ENCODE peak calls at places on chromosomes 4 and X, in nine cellular contexts. One of them, this sample, is unnamed.

GRCh38 chr4:72569719-72570235 is 756 bp upstream of the ADAMTS3 start:
- DNase-seq in fibroblast of mammary gland: no peak
- DNase-seq in kidney: peak
- DNase-seq in adrenal gland: no peak
- DNase-seq in CD4-positive, CD25-positive, alpha-beta regulatory T cell: no peak
- DNase-seq in fibroblast of the aortic adventitia: no peak
- DNase-seq in MG63: peak
- DNase-seq in breast epithelium: no peak
- DNase-seq in mucosa of descending colon: no peak
- DNase-seq in this sample: no peak

GRCh38 chr4:147136308-147136707 is 190.6 kb upstream of the TTC29 start:
- DNase-seq in fibroblast of mammary gland: peak
- DNase-seq in breast epithelium: no peak
- DNase-seq in mucosa of descending colon: no peak
- DNase-seq in adrenal gland: no peak
- DNase-seq in MG63: no peak
- DNase-seq in fibroblast of the aortic adventitia: peak
- DNase-seq in kidney: peak
- DNase-seq in CD4-positive, CD25-positive, alpha-beta regulatory T cell: no peak
- DNase-seq in this sample: no peak

GRCh38 chr4:107774681-107775080 is 50.1 kb upstream of the SGMS2 start:
- DNase-seq in fibroblast of the aortic adventitia: peak
- DNase-seq in kidney: no peak
- DNase-seq in MG63: no peak
- DNase-seq in CD4-positive, CD25-positive, alpha-beta regulatory T cell: no peak
- DNase-seq in mucosa of descending colon: no peak
- DNase-seq in fibroblast of mammary gland: peak
- DNase-seq in breast epithelium: no peak
- DNase-seq in adrenal gland: no peak
- DNase-seq in this sample: no peak

GRCh38 chrX:48468693-48469691 is 1.1 kb downstream of the SLC38A5 start:
- DNase-seq in breast epithelium: no peak
- DNase-seq in MG63: no peak
- DNase-seq in adrenal gland: no peak
- DNase-seq in mucosa of descending colon: no peak
- DNase-seq in kidney: peak
- DNase-seq in CD4-positive, CD25-positive, alpha-beta regulatory T cell: peak
- DNase-seq in fibroblast of the aortic adventitia: no peak
- DNase-seq in fibroblast of mammary gland: no peak
- DNase-seq in this sample: no peak

GRCh38 chrX:143757375-143757774 is 36.8 kb upstream of the SPANXN2 start:
- DNase-seq in fibroblast of mammary gland: no peak
- DNase-seq in kidney: peak
- DNase-seq in breast epithelium: no peak
- DNase-seq in fibroblast of the aortic adventitia: no peak
- DNase-seq in adrenal gland: no peak
- DNase-seq in MG63: no peak
- DNase-seq in mucosa of descending colon: no peak
- DNase-seq in CD4-positive, CD25-positive, alpha-beta regulatory T cell: no peak
- DNase-seq in this sample: no peak

GRCh38 chrX:138886769-138887168 is 175.3 kb upstream of the FGF13 start:
- DNase-seq in adrenal gland: no peak
- DNase-seq in fibroblast of the aortic adventitia: peak
- DNase-seq in MG63: peak
- DNase-seq in kidney: no peak
- DNase-seq in CD4-positive, CD25-positive, alpha-beta regulatory T cell: no peak
- DNase-seq in breast epithelium: peak
- DNase-seq in fibroblast of mammary gland: peak
- DNase-seq in mucosa of descending colon: no peak
- DNase-seq in this sample: peak

GRCh38 chrX:69372435-69372834 is 131.7 kb upstream of the NALF2 start:
- DNase-seq in breast epithelium: no peak
- DNase-seq in fibroblast of mammary gland: no peak
- DNase-seq in mucosa of descending colon: no peak
- DNase-seq in adrenal gland: no peak
- DNase-seq in fibroblast of the aortic adventitia: no peak
- DNase-seq in MG63: no peak
- DNase-seq in kidney: no peak
- DNase-seq in CD4-positive, CD25-positive, alpha-beta regulatory T cell: no peak
- DNase-seq in this sample: no peak

GRCh38 chr4:43864616-43865146 is 583.9 kb downstream of the KCTD8 start:
- DNase-seq in fibroblast of mammary gland: no peak
- DNase-seq in adrenal gland: no peak
- DNase-seq in kidney: no peak
- DNase-seq in fibroblast of the aortic adventitia: no peak
- DNase-seq in CD4-positive, CD25-positive, alpha-beta regulatory T cell: no peak
- DNase-seq in breast epithelium: no peak
- DNase-seq in MG63: no peak
- DNase-seq in mucosa of descending colon: no peak
- DNase-seq in this sample: no peak

GRCh38 chrX:24371391-24371972 is 11.0 kb downstream of the SUPT20HL1 start:
- DNase-seq in CD4-positive, CD25-positive, alpha-beta regulatory T cell: peak
- DNase-seq in MG63: peak
- DNase-seq in fibroblast of the aortic adventitia: peak
- DNase-seq in adrenal gland: peak
- DNase-seq in fibroblast of mammary gland: peak
- DNase-seq in breast epithelium: peak
- DNase-seq in kidney: no peak
- DNase-seq in mucosa of descending colon: no peak
- DNase-seq in this sample: no peak

GRCh38 chrX:120755066-120755846 is 120.4 kb downstream of the CT47B1 start:
- DNase-seq in fibroblast of the aortic adventitia: no peak
- DNase-seq in fibroblast of mammary gland: no peak
- DNase-seq in adrenal gland: no peak
- DNase-seq in mucosa of descending colon: no peak
- DNase-seq in MG63: no peak
- DNase-seq in breast epithelium: no peak
- DNase-seq in kidney: no peak
- DNase-seq in CD4-positive, CD25-positive, alpha-beta regulatory T cell: no peak
- DNase-seq in this sample: no peak

DNA sequence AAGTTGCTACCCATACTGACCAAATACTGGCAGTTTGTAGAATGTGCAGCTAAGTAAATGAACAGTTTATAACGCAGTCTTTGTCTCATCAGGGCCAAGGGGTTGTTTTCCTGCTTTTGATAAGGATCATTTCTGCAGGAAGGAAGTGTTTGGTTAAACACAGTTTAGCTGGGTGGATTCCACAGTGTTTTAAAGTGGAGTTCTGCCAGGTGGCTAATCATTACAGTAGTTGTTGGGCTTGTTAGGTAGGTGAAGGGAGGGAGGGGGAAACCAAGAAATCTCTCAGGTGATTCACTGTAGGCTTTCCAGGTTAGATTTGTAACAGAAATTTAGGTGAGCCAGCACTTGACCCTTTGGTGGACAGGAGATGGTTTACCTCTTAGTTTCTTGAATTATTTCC is 58.1 kb downstream of the FNIP2 start:
- DNase-seq in adrenal gland: no peak
- DNase-seq in MG63: no peak
- DNase-seq in CD4-positive, CD25-positive, alpha-beta regulatory T cell: no peak
- DNase-seq in fibroblast of the aortic adventitia: no peak
- DNase-seq in kidney: no peak
- DNase-seq in breast epithelium: no peak
- DNase-seq in mucosa of descending colon: no peak
- DNase-seq in fibroblast of mammary gland: no peak
- DNase-seq in this sample: peak
- H3K4me3 ChIP-seq in adrenal gland: no peak
- H3K4me3 ChIP-seq in MG63: no peak
- H3K4me3 ChIP-seq in CD4-positive, CD25-positive, alpha-beta regulatory T cell: peak
- H3K4me3 ChIP-seq in fibroblast of the aortic adventitia: no peak
- H3K4me3 ChIP-seq in kidney: no peak
- H3K4me3 ChIP-seq in breast epithelium: no peak
- H3K4me3 ChIP-seq in mucosa of descending colon: no peak
- H3K4me3 ChIP-seq in fibroblast of mammary gland: no peak
- H3K4me3 ChIP-seq in this sample: no peak

GRCh38 chrX:78103001-78103634 is 930 bp upstream of the PGK1 start:
- DNase-seq in MG63: no peak
- DNase-seq in mucosa of descending colon: no peak
- DNase-seq in fibroblast of the aortic adventitia: no peak
- DNase-seq in CD4-positive, CD25-positive, alpha-beta regulatory T cell: no peak
- DNase-seq in fibroblast of mammary gland: no peak
- DNase-seq in breast epithelium: no peak
- DNase-seq in adrenal gland: no peak
- DNase-seq in kidney: no peak
- DNase-seq in this sample: no peak
- H3K4me3 ChIP-seq in MG63: peak
- H3K4me3 ChIP-seq in mucosa of descending colon: no peak
- H3K4me3 ChIP-seq in fibroblast of the aortic adventitia: peak
- H3K4me3 ChIP-seq in CD4-positive, CD25-positive, alpha-beta regulatory T cell: peak
- H3K4me3 ChIP-seq in fibroblast of mammary gland: peak
- H3K4me3 ChIP-seq in breast epithelium: peak
- H3K4me3 ChIP-seq in adrenal gland: peak
- H3K4me3 ChIP-seq in kidney: peak
- H3K4me3 ChIP-seq in this sample: peak

GRCh38 chrX:51332188-51332942 is at the start of gene NUDT10:
- DNase-seq in breast epithelium: no peak
- DNase-seq in adrenal gland: peak
- DNase-seq in fibroblast of the aortic adventitia: peak
- DNase-seq in mucosa of descending colon: peak
- DNase-seq in CD4-positive, CD25-positive, alpha-beta regulatory T cell: no peak
- DNase-seq in fibroblast of mammary gland: peak
- DNase-seq in kidney: peak
- DNase-seq in MG63: peak
- DNase-seq in this sample: no peak

GRCh38 chrX:51336584-51336983 is 4.0 kb downstream of the NUDT10 start:
- DNase-seq in fibroblast of mammary gland: peak
- DNase-seq in MG63: no peak
- DNase-seq in kidney: no peak
- DNase-seq in mucosa of descending colon: no peak
- DNase-seq in CD4-positive, CD25-positive, alpha-beta regulatory T cell: peak
- DNase-seq in adrenal gland: peak
- DNase-seq in breast epithelium: no peak
- DNase-seq in fibroblast of the aortic adventitia: peak
- DNase-seq in this sample: no peak

GRCh38 chrX:51334276-51334675 is 1.7 kb downstream of the NUDT10 start:
- DNase-seq in fibroblast of mammary gland: peak
- DNase-seq in fibroblast of the aortic adventitia: no peak
- DNase-seq in mucosa of descending colon: no peak
- DNase-seq in MG63: no peak
- DNase-seq in breast epithelium: no peak
- DNase-seq in kidney: no peak
- DNase-seq in adrenal gland: no peak
- DNase-seq in CD4-positive, CD25-positive, alpha-beta regulatory T cell: no peak
- DNase-seq in this sample: no peak
- H3K4me3 ChIP-seq in fibroblast of mammary gland: no peak
- H3K4me3 ChIP-seq in fibroblast of the aortic adventitia: no peak
- H3K4me3 ChIP-seq in mucosa of descending colon: no peak
- H3K4me3 ChIP-seq in MG63: no peak
- H3K4me3 ChIP-seq in breast epithelium: no peak
- H3K4me3 ChIP-seq in kidney: no peak
- H3K4me3 ChIP-seq in adrenal gland: no peak
- H3K4me3 ChIP-seq in CD4-positive, CD25-positive, alpha-beta regulatory T cell: no peak
- H3K4me3 ChIP-seq in this sample: no peak

DNA sequence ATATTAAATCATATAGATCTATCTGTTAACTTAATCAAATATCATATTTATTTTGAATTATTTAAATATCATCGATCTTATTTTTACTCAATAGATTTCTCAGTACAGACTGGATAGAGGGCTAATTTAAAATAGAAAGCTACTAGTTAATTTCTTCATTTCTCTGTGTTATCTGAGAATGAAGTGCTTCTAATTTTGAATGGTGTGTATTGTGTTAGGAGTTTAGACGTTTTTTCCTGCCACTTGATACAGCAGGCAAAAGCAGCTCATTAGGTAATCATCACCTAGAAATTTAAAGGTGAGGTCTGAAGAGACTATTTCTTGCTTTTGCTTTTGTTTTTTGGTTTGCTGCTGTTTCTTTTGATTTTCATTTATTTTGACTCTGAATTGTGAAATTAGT is 948.8 kb upstream of the TENM3 start:
- DNase-seq in fibroblast of the aortic adventitia: no peak
- DNase-seq in CD4-positive, CD25-positive, alpha-beta regulatory T cell: no peak
- DNase-seq in MG63: no peak
- DNase-seq in mucosa of descending colon: no peak
- DNase-seq in adrenal gland: no peak
- DNase-seq in fibroblast of mammary gland: no peak
- DNase-seq in kidney: no peak
- DNase-seq in breast epithelium: no peak
- DNase-seq in this sample: no peak
- H3K4me3 ChIP-seq in fibroblast of the aortic adventitia: no peak
- H3K4me3 ChIP-seq in CD4-positive, CD25-positive, alpha-beta regulatory T cell: no peak
- H3K4me3 ChIP-seq in MG63: no peak
- H3K4me3 ChIP-seq in mucosa of descending colon: no peak
- H3K4me3 ChIP-seq in adrenal gland: no peak
- H3K4me3 ChIP-seq in fibroblast of mammary gland: no peak
- H3K4me3 ChIP-seq in kidney: no peak
- H3K4me3 ChIP-seq in breast epithelium: no peak
- H3K4me3 ChIP-seq in this sample: no peak

GRCh38 chrX:85243761-85244410 is at the start of the genes SATL1 and ZNF711:
- DNase-seq in fibroblast of the aortic adventitia: no peak
- DNase-seq in CD4-positive, CD25-positive, alpha-beta regulatory T cell: no peak
- DNase-seq in fibroblast of mammary gland: peak
- DNase-seq in adrenal gland: peak
- DNase-seq in mucosa of descending colon: peak
- DNase-seq in MG63: no peak
- DNase-seq in breast epithelium: peak
- DNase-seq in kidney: peak
- DNase-seq in this sample: no peak

GRCh38 chrX:85244411-85245210 is 820 bp downstream of the ZNF711 start:
- DNase-seq in MG63: peak
- DNase-seq in fibroblast of mammary gland: peak
- DNase-seq in fibroblast of the aortic adventitia: no peak
- DNase-seq in breast epithelium: no peak
- DNase-seq in mucosa of descending colon: peak
- DNase-seq in CD4-positive, CD25-positive, alpha-beta regulatory T cell: no peak
- DNase-seq in kidney: peak
- DNase-seq in adrenal gland: peak
- DNase-seq in this sample: no peak

GRCh38 chrX:85243155-85243554 is 424 bp downstream of the SATL1 start:
- DNase-seq in adrenal gland: no peak
- DNase-seq in breast epithelium: no peak
- DNase-seq in MG63: no peak
- DNase-seq in kidney: no peak
- DNase-seq in fibroblast of the aortic adventitia: no peak
- DNase-seq in fibroblast of mammary gland: no peak
- DNase-seq in CD4-positive, CD25-positive, alpha-beta regulatory T cell: no peak
- DNase-seq in mucosa of descending colon: no peak
- DNase-seq in this sample: no peak
- H3K4me3 ChIP-seq in adrenal gland: peak
- H3K4me3 ChIP-seq in breast epithelium: peak
- H3K4me3 ChIP-seq in MG63: no peak
- H3K4me3 ChIP-seq in kidney: peak
- H3K4me3 ChIP-seq in fibroblast of the aortic adventitia: no peak
- H3K4me3 ChIP-seq in fibroblast of mammary gland: no peak
- H3K4me3 ChIP-seq in CD4-positive, CD25-positive, alpha-beta regulatory T cell: no peak
- H3K4me3 ChIP-seq in mucosa of descending colon: no peak
- H3K4me3 ChIP-seq in this sample: no peak

DNA sequence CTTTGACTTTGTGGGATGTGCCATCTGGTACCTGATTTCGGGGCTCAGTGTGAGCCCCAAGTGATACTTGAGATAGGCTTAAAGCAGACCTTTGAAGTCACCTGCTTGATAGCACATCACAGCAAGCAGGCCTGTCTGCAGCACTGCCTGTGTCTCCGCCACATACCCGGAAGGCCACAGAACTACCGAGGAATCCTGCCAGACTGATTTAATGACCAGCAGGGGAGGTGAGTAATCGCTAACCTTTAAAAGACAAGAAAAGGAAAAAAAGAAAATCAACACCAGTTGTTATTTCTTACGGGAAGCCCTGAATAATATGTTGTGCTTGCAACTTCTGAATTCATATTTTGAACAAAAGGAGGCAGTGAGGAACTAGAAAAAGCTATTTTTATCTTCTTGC is 6.8 kb downstream of the PTCHD1 start:
- DNase-seq in kidney: no peak
- DNase-seq in CD4-positive, CD25-positive, alpha-beta regulatory T cell: no peak
- DNase-seq in fibroblast of mammary gland: peak
- DNase-seq in breast epithelium: no peak
- DNase-seq in fibroblast of the aortic adventitia: no peak
- DNase-seq in mucosa of descending colon: peak
- DNase-seq in MG63: no peak
- DNase-seq in adrenal gland: no peak
- DNase-seq in this sample: no peak
- H3K4me3 ChIP-seq in kidney: no peak
- H3K4me3 ChIP-seq in CD4-positive, CD25-positive, alpha-beta regulatory T cell: no peak
- H3K4me3 ChIP-seq in fibroblast of mammary gland: no peak
- H3K4me3 ChIP-seq in breast epithelium: no peak
- H3K4me3 ChIP-seq in fibroblast of the aortic adventitia: no peak
- H3K4me3 ChIP-seq in mucosa of descending colon: no peak
- H3K4me3 ChIP-seq in MG63: no peak
- H3K4me3 ChIP-seq in adrenal gland: no peak
- H3K4me3 ChIP-seq in this sample: no peak

This sample was measured in LNCaP clone FGC.